ENCODE peak calls at places on chromosomes 1 and 21, in seven cellular contexts. C is A549, W is lower lobe of right lung, O is ovary, S is fibroblast of lung, N is left ventricle myocardium inferior, E is AG04450. H is an unnamed sample.

GRCh38 chr1:234272656-234273312 is 100.5 kb upstream of the COA6 start:
- DNase-seq in N (no peak), W (no peak), E (no peak), O (no peak), C (no peak), S (no peak), H (no peak)

GRCh38 chr1:94980049-94980908 is 53.4 kb upstream of the CNN3 start:
- DNase-seq in C (no peak), E (no peak), N (no peak), O (no peak), S (peak; percentile 54), W (no peak), H (no peak)

GRCh38 chr1:53328009-53328489 is at the start of gene LRP8:
- DNase-seq in O (peak; percentile 70), N (peak; percentile 74), C (peak; percentile 53), W (peak; percentile 86), S (peak; percentile 54), E (peak; percentile 6), H (peak; percentile 81)

GRCh38 chr1:42913426-42914091 is 45.1 kb downstream of the SLC2A1 start:
- DNase-seq in E (peak; percentile 79), W (no peak), N (no peak), O (no peak), S (peak; percentile 88), C (peak; percentile 48), H (no peak)

GRCh38 chr1:38005195-38006007 is at the start of gene FHL3:
- DNase-seq in N (peak; percentile 84), S (peak; percentile 38), O (peak; percentile 70), W (peak; percentile 74), C (no peak), E (no peak), H (peak; percentile 92)

GRCh38 chr1:55277377-55278130 is 62.4 kb upstream of the USP24 start:
- DNase-seq in C (peak; percentile 62), N (peak; percentile 78), S (peak; percentile 80), E (peak; percentile 57), O (peak; percentile 81), W (peak; percentile 81), H (peak; percentile 76)

GRCh38 chr1:8598060-8598724 is 219.2 kb downstream of the RERE start:
- DNase-seq in N (peak; percentile 24), C (no peak), O (peak; percentile 47), E (no peak), W (no peak), S (peak; percentile 77), H (no peak)

GRCh38 chr1:85058781-85059180 is 10.5 kb upstream of the MCOLN3 start:
- DNase-seq in W (no peak), N (no peak), C (no peak), E (no peak), S (no peak), O (no peak), H (no peak)

GRCh38 chr1:148362141-148362929 is 120.8 kb downstream of the PPIAL4G start:
- DNase-seq in S (no peak), E (no peak), O (no peak), N (no peak), W (peak; percentile 50), C (no peak), H (no peak)

GRCh38 chr1:80633947-80634710 is 1166.6 kb upstream of the ADGRL2 start:
- DNase-seq in N (no peak), E (no peak), S (no peak), O (no peak), C (no peak), W (no peak), H (no peak)
- H3K9me3 ChIP-seq in N (no peaks in the 10 kb centered on the region), E (no peaks in the 10 kb centered on the region), S (no peaks in the 10 kb centered on the region), O (no peaks in the 10 kb centered on the region), C (no peaks in the 10 kb centered on the region), W (no peaks in the 10 kb centered on the region), H (peaks cover 11% of the 10 kb centered on the region)

GRCh38 chr21:45588861-45589491 is 46.7 kb upstream of the SLC19A1 start:
- DNase-seq in E (no peak), N (no peak), W (no peak), S (no peak), O (no peak), C (no peak), H (no peak)

GRCh38 chr21:45583831-45584509 is 41.7 kb upstream of the SLC19A1 start:
- DNase-seq in E (no peak), W (peak; percentile 14), O (no peak), N (no peak), C (no peak), S (no peak), H (peak; percentile 23)

GRCh38 chr21:45588086-45588825 is 46.0 kb upstream of the SLC19A1 start:
- DNase-seq in N (no peak), W (no peak), S (no peak), O (no peak), E (no peak), C (no peak), H (no peak)

GRCh38 chr21:45584786-45585185 is 42.5 kb upstream of the SLC19A1 start:
- DNase-seq in E (no peak), W (peak; percentile 38), C (no peak), S (no peak), O (no peak), N (no peak), H (peak; percentile 30)

DNA sequence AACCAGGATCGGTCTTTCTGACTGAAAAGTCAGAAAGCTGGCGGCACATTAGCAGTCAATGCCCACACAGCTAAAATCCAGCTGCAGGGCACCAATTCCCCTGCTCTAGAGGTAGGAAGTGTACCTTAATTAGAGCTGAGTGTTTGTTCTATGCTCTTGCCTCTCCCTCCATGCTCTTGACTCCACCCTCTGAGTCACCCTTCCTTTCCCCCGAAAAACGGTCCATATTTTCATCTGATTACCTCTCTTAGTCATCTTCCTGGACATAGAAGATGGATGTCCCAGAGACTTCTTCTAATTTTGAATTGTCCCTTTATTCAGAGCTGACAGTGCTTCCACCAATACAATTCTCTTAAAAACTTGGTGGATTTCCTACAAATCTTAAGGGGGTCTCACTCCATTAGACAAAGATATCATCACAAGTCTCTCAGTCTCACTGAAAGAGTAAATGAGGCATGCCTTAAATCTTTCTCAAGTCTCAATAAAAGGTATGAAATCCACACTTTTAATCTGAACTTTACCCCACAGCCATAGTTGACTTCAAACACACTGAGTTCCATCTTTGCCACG is 44.1 kb upstream of the SLC19A1 start:
- DNase-seq in O (no peak), C (no peak), E (no peak), S (no peak), W (no peak), N (no peak), H (no peak)
- H3K9me3 ChIP-seq in O (no peaks in the 10 kb centered on the region), C (peaks cover 31% of the 10 kb centered on the region), E (peaks cover 37% of the 10 kb centered on the region), S (no peaks in the 10 kb centered on the region), W (peaks cover 18% of the 10 kb centered on the region), N (peaks cover 48% of the 10 kb centered on the region), H (no peaks in the 10 kb centered on the region)

GRCh38 chr1:17156108-17156507 is 36.9 kb upstream of the PADI2 start:
- DNase-seq in S (peak; percentile 23), W (no peak), O (no peak), N (no peak), E (no peak), C (no peak), H (no peak)

GRCh38 chr1:17158961-17159360 is 39.7 kb upstream of the PADI2 start:
- DNase-seq in W (no peak), O (no peak), N (no peak), E (no peak), S (no peak), C (no peak), H (no peak)

GRCh38 chr1:17161137-17161700 is 42.0 kb upstream of the PADI2 start:
- DNase-seq in W (no peak), S (no peak), N (no peak), E (no peak), O (no peak), C (no peak), H (no peak)

GRCh38 chr1:17149771-17150170 is 30.5 kb upstream of the PADI2 start:
- DNase-seq in O (no peak), E (no peak), N (no peak), C (no peak), W (no peak), S (no peak), H (no peak)

GRCh38 chr1:17155257-17155895 is 36.1 kb upstream of the PADI2 start:
- DNase-seq in C (no peak), W (no peak), E (no peak), S (no peak), N (no peak), O (no peak), H (no peak)
- H3K9me3 ChIP-seq in C (peaks cover 29% of the 10 kb centered on the region), W (peaks cover 22% of the 10 kb centered on the region), E (peaks cover 32% of the 10 kb centered on the region), S (no peaks in the 10 kb centered on the region), N (peaks cover 61% of the 10 kb centered on the region), O (no peaks in the 10 kb centered on the region), H (no peaks in the 10 kb centered on the region)

GRCh38 chr1:24751833-24752232 is 6.6 kb downstream of the CLIC4 start:
- DNase-seq in W (no peak), O (no peak), C (no peak), E (no peak), S (no peak), N (no peak), H (no peak)
- H3K9me3 ChIP-seq in W (no peaks in the 10 kb centered on the region), O (no peaks in the 10 kb centered on the region), C (no peaks in the 10 kb centered on the region), E (no peaks in the 10 kb centered on the region), S (no peaks in the 10 kb centered on the region), N (no peaks in the 10 kb centered on the region), H (no peaks in the 10 kb centered on the region)

DNA sequence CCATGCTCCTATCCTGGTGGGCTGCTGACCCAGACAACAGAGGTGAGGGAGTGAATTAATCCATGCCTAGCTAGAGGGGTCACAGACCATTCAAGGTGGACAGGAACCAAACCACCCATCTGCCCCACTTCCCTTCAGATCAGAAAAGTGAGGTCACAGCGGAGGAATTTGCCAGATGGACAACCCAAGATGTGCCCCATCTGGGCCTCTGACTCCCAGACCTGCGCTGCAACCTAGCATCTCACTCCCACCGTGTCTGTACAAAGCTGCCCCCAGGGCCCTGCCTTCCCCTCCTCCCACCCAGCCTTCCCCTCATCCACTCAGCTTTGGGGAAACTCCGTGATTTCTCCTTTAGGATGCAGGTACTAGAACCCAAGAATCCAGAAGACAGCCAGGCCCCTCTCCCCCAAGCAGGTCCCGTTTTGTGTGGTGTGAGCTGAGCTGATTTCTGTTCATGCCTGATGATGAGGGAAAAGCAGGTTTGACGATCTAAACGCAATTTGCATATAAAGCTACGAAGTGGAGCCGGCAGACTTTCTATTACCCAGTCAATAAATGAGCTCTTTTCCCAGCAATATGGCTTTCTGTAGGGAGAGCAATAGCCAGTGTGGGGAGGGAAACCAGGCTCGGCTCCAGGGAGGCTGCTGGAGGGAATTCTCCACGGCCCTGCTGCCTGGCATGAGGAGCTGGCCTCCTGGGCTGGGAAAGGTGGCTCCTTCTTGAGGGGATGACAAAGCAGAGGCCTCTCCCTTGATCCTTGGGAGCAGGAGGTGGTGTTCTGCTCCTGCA is 140.9 kb upstream of the AJAP1 start:
- DNase-seq in O (no peak), N (no peak), S (no peak), C (no peak), W (no peak), E (no peak), H (no peak)
- H3K9me3 ChIP-seq in O (no peaks in the 10 kb centered on the region), N (no peaks in the 10 kb centered on the region), S (no peaks in the 10 kb centered on the region), C (no peaks in the 10 kb centered on the region), W (no peaks in the 10 kb centered on the region), E (peaks cover 92% of the 10 kb centered on the region), H (no peaks in the 10 kb centered on the region)

GRCh38 chr1:15273274-15273673 is 26.3 kb downstream of the FHAD1 start:
- DNase-seq in C (no peak), E (no peak), O (no peak), N (no peak), S (no peak), W (no peak), H (no peak)
- H3K9me3 ChIP-seq in C (no peaks in the 10 kb centered on the region), E (no peaks in the 10 kb centered on the region), O (no peaks in the 10 kb centered on the region), N (no peaks in the 10 kb centered on the region), S (no peaks in the 10 kb centered on the region), W (no peaks in the 10 kb centered on the region), H (no peaks in the 10 kb centered on the region)